ENCODE peak calls at places on chromosomes 6 and 20, in four cellular contexts. W is ovary, X is left ventricle myocardium inferior, D is adrenal gland. A is an unnamed sample.

GRCh38 chr6:90319979-90320667 is 23.5 kb upstream of the BACH2 start:
- DNase-seq in W (no peak), X (no peak), D (no peak), A (no peak)

GRCh38 chr20:25248501-25249172 is 752 bp downstream of the PYGB start:
- DNase-seq in W (peak; percentile 45), X (peak; percentile 39), D (peak; percentile 53), A (peak; percentile 51)

GRCh38 chr6:23334360-23334759 is 765.0 kb downstream of the HDGFL1 start:
- DNase-seq in W (no peak), X (no peak), D (no peak), A (no peak)

GRCh38 chr6:35391240-35391968 is 49.0 kb downstream of the PPARD start:
- DNase-seq in W (no peak), X (no peak), D (no peak), A (no peak)

GRCh38 chr6:84825461-84825860 is 61.1 kb upstream of the TBX18 start:
- DNase-seq in W (no peak), X (no peak), D (no peak), A (no peak)

GRCh38 chr6:139386404-139386803 is 12.0 kb upstream of the CITED2 start:
- DNase-seq in W (no peak), X (no peak), D (no peak), A (no peak)

GRCh38 chr6:3208096-3208774 is 19.2 kb downstream of the TUBB2B start:
- DNase-seq in W (no peak), X (no peak), D (no peak), A (no peak)

GRCh38 chr6:44046516-44047178 is 80.6 kb downstream of the MRPL14 start:
- DNase-seq in W (no peak), X (no peak), D (no peak), A (no peak)

DNA sequence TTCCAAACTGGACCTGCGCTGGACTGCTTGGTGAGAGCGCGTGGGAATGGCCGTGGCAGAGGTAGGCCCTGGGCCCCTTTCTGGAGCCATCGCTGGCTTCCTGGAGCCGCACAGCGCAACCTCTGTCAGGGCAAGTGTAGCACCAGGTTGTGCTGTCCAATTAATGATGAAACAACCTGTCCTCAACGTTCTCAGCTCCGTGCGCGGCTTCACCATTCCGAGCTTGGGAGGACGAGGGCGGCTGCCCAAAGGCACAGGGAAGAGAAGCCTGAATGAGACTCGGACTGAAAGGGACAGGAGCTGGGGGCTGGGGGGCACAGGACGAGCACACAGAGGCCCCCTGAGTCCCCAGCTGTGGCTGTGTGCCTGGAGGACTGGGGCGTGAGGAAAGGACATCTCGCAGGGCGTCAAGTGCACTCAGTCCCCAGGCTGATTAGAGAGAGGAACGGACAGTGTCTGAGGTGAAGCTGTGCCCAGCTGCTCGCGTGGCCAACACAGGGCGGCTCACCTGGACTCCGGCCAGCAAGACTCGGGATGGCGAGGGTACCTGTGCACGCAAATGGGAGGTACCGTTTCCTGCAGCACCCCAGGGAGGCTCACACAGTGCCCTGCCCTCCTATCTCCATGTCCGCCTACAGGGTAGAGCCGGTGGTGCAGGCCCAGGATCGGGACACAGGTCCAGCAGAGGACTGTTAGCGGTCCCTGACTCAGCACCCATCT is 403.3 kb downstream of the TAF4 start:
- DNase-seq in W (no peak), X (no peak), D (no peak), A (no peak)
- TF ChIP-seq CTCF in W (no peak), X (no peak), D (no peak), A (no peak)

DNA sequence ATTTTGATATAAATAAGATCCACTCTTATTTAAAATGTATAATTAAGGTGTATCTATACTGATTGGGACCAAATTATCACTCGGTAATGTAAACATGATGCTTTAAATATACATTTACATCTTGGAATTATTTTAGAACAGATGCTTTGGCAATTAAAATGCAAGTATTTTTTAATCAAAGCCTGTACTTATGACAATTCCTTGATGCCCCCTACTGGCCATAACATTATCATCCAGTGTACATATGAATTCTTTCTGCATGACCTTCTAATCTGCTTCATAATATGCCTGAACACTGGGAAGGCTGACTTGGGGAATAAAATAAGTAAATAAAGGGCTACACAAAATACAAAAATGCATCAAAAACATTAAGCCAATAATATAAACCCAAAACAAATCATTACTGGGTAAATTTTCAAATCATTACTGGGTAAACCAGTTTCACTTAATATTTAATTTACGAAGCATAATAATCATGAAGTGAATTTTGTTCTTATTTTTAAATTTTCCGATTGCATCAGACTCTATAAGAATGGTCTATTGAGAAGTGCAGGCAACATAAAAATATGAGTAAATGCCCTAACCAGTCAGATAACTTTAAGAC is 65.1 kb downstream of the CGA start:
- DNase-seq in W (no peak), X (no peak), D (no peak), A (no peak)
- TF ChIP-seq CTCF in W (peak; percentile 27), X (peak; percentile 58), D (peak; percentile 51), A (peak; percentile 51)

DNA sequence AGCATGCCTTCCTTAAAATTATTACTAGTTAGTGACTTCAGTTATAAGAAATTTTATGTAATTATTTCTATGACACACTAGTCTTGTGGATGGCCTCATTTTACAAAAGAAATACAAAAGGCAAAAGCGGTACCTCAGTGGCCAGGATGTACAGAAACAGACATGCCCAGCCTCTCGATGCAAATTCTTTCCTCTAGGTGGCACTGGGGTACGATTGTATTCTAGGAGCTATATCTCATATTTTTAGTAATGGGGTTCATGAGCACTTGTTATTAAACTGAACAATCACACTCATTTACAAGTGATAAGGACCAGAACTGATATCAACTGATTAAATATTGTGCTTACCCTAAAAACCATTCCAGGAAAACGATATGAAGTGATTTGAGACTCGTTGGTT is 59.8 kb downstream of the SOD2 start:
- DNase-seq in W (no peak), X (no peak), D (no peak), A (no peak)
- TF ChIP-seq CTCF in W (no peak), X (peak; percentile 32), D (no peak), A (no peak)

GRCh38 chr20:34023937-34024732 is 30.4 kb downstream of the RALY start:
- DNase-seq in W (no peak), X (no peak), D (no peak), A (no peak)

GRCh38 chr20:34024733-34025351 is 31.1 kb downstream of the RALY start:
- DNase-seq in W (no peak), X (no peak), D (peak; percentile 25), A (no peak)

GRCh38 chr20:34018166-34018565 is 24.5 kb downstream of the RALY start:
- DNase-seq in W (no peak), X (no peak), D (no peak), A (no peak)

GRCh38 chr20:34022843-34023234 is 29.1 kb downstream of the RALY start:
- DNase-seq in W (no peak), X (no peak), D (no peak), A (no peak)

DNA sequence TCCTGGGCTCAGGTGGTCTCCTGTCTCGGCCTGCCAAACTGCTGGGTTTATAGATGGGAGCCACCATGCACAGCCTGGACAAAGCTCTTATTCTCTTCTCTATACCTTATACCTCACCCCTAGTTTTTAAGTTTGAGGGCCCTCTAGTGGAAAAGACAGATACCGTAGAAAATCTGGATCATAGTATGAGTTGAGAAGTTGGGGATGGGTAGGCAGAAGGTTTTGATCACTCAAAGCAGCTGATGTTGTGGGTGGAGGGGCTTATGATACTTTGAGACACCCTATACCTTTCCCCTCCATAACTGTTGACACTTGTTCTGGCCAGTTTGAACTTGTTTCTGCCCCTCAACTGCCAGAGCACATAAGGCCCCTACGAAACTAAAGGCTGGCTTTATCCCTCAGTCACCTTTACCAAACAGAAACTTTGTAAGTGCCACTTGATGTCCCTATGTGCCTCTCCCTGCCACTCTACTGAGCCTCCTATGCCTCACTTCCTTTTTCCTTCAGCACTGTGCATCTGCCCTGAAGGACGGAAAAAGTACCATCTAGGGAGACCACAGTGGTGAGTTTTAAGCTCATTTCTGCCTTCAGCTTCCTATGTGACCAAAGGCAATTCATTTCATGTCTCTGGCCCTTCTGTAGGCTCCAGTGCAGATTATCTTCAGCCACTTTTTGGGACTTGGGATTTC is 28.6 kb downstream of the RALY start:
- DNase-seq in W (no peak), X (no peak), D (no peak), A (no peak)
- TF ChIP-seq CTCF in W (no peak), X (no peak), D (no peak), A (no peak)

DNA sequence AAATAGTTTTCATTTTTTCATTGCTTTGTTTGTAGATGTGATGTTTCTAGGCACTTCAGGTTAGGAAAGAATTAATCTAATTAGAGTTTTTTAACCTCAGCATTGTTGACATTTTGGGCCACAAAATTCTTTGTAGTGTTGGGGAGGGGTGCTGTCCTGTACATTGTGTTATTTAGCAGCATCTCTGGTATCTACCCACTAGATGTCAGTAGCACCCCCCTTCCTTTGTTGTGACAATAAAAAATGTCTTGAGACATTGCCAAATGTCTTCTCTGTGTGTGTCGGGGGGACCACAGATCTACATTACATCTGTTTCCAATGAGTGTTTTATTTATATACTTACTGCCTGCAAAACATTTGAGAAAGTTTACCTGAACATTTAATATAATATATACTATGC is 45.6 kb downstream of the EYA4 start:
- DNase-seq in W (no peak), X (no peak), D (no peak), A (no peak)
- TF ChIP-seq CTCF in W (no peak), X (peak; percentile 44), D (no peak), A (peak; percentile 28)

DNA sequence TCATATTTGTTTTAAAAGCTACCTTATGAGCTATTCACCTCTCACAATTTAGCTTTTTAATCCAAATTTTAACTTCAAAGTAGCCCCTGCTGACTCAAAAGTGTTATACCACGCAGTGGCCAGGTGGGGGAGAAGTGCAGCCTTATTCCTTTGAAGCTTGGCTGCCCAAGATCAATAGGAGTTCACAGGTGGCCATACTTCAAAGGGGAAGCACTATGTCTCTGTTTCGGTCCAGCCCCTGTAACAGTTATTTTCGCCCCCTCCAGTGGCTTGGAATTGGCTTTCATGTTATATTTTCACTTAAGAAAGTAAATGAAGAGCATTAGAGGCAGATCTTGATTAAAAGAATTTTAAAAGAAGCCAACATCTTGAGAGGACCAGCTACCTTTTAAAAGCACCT is 608.4 kb downstream of the EPHA7 start:
- DNase-seq in W (no peak), X (no peak), D (peak; percentile 22), A (no peak)
- TF ChIP-seq CTCF in W (no peak), X (peak; percentile 58), D (peak; percentile 30), A (peak; percentile 31)

A was measured in heart right ventricle.